ENCODE peak calls at places on chromosome 6, in four cellular contexts. F is GM12878, Q is K562, I is HepG2. P is an unnamed sample.

GRCh38 chr6:7758456-7758855 is 32.6 kb downstream of the BMP6 start:
- DNase-seq in F (no peak), Q (no peak), I (no peak), P (no peak)

GRCh38 chr6:161135695-161136591 is 137.9 kb downstream of the AGPAT4 start:
- DNase-seq in F (peak), Q (no peak), I (peak), P (no peak)

GRCh38 chr6:21931641-21932335 is 338.2 kb downstream of the SOX4 start:
- DNase-seq in F (no peak), Q (no peak), I (no peak), P (no peak)

GRCh38 chr6:159119835-159120234 is 49.4 kb upstream of the FNDC1 start:
- DNase-seq in F (no peak), Q (no peak), I (no peak), P (no peak)

GRCh38 chr6:74873911-74874310 is 331.9 kb downstream of the COL12A1 start:
- DNase-seq in F (no peak), Q (no peak), I (no peak), P (no peak)

GRCh38 chr6:4185419-4185818 is 50.0 kb upstream of the ECI2 start:
- DNase-seq in F (no peak), Q (no peak), I (no peak), P (no peak)

GRCh38 chr6:22112490-22112889 is 184.3 kb downstream of the PRL start:
- DNase-seq in F (no peak), Q (no peak), I (no peak), P (no peak)

GRCh38 chr6:70099732-70100131 is 203.2 kb downstream of the COL9A1 start:
- DNase-seq in F (no peak), Q (no peak), I (no peak), P (no peak)

GRCh38 chr6:137698636-137699035 is 168.4 kb upstream of the TNFAIP3 start:
- DNase-seq in F (no peak), Q (no peak), I (no peak), P (no peak)

GRCh38 chr6:75273009-75273408 is 11.6 kb downstream of the TMEM30A start:
- DNase-seq in F (no peak), Q (no peak), I (no peak), P (no peak)

GRCh38 chr6:93498713-93499112 is 79.4 kb upstream of the EPHA7 start:
- DNase-seq in F (no peak), Q (no peak), I (no peak), P (no peak)

GRCh38 chr6:168607272-168608112 is 166.5 kb downstream of the SMOC2 start:
- DNase-seq in F (no peak), Q (no peak), I (no peak), P (no peak)

GRCh38 chr6:11462742-11463414 is 74.7 kb upstream of the TMEM170B start:
- DNase-seq in F (no peak), Q (no peak), I (peak), P (no peak)

GRCh38 chr6:4134841-4135664 is at the start of gene ECI2:
- DNase-seq in F (no peak), Q (peak), I (peak), P (peak)

GRCh38 chr6:125554456-125554855 is 195.0 kb upstream of the HEY2 start:
- DNase-seq in F (no peak), Q (no peak), I (no peak), P (no peak)

GRCh38 chr6:118739976-118740771 is 88.8 kb upstream of the CEP85L start:
- DNase-seq in F (no peak), Q (no peak), I (no peak), P (no peak)

GRCh38 chr6:83354747-83355146 is 76.1 kb downstream of the ME1 start:
- DNase-seq in F (no peak), Q (no peak), I (no peak), P (no peak)

GRCh38 chr6:70277480-70277879 is 25.4 kb downstream of the COL9A1 start:
- DNase-seq in F (no peak), Q (no peak), I (no peak), P (no peak)

GRCh38 chr6:166228839-166229528 is 61.3 kb upstream of the TBXT start:
- DNase-seq in F (no peak), Q (no peak), I (no peak), P (no peak)

GRCh38 chr6:13101985-13102384 is 226.4 kb downstream of the TBC1D7 start:
- DNase-seq in F (no peak), Q (no peak), I (no peak), P (no peak)

DNA sequence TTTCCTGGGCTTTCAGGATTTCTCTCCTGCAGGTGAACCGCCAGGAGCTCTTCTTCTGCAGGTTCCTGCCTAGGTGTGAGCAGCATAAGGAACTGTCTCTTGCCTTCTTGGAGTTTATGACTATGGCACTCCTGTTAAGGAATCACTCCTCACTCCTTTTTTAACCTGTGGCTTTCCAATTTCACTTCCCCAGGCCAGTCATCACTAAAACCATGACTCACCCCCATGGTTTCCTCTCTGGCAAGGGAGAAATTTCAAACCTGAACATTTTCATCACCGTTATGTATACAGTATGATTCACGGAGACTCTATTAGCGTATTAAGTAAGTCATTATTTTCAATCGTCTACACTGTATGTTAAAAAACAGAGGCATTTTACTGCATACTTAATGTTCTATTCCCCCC is 78.2 kb upstream of the ARID1B start:
- DNase-seq in F (peak), Q (no peak), I (no peak), P (no peak)
- TF ChIP-seq TARDBP in F (no peak), Q (no peak), I (no peak), P (no peak)

DNA sequence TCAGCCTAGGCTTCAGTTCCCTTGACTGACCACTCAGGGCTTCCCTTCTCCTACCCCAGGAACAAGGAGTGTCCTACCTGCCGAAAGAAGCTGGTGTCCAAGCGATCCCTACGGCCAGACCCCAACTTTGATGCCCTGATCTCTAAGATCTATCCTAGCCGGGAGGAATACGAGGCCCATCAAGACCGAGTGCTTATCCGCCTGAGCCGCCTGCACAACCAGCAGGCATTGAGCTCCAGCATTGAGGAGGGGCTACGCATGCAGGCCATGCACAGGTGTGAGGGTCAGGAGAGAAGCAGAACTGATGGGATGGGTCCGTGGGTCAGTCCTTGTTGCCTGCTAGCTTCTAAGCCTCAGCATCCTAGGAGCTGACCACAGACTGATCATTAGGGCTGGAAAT is 1.6 kb downstream of the RING1 start:
- DNase-seq in F (no peak), Q (no peak), I (no peak), P (no peak)
- TF ChIP-seq BHLHE40 in F (no peak), Q (no peak), I (no peak), P (no peak)

GRCh38 chr6:147648936-147649335 is 140.4 kb downstream of the SAMD5 start:
- DNase-seq in F (no peak), Q (no peak), I (no peak), P (no peak)

GRCh38 chr6:147651249-147652063 is 143.0 kb downstream of the SAMD5 start:
- DNase-seq in F (no peak), Q (no peak), I (no peak), P (no peak)

DNA sequence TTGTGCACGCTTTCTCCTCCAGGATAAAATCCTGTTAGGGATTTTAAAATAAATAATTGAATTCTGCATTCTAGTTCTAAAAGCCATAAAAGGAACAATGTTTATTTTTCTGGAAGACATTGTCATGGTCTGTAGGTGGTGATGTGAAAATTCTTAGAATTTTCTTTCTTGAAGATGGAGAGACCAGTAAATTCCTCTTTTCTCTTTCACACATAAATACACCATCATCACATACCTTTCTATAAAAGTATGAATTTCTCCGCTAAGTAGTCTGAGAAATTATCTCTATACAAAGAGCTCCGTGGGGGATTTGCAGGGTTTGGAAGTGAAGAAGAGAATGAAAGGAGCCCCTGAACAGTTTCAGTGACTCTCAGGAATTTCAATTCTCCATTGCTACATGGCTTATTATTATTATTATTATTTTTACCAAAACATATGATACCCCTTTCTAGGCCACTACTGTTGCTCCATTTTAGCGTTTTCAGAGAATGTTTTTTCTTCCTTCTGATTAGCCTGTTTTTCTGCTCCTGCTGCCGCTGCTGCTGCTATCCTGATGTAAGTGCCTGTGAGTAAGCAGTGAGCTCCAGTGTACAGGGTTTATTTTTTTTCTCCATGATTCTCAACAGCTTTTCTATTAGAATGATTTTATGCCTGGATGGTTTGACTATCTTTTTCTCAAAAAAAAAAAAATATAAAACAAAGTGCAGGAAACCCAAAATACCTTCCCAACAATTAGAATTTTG is 145.8 kb downstream of the SAMD5 start:
- DNase-seq in F (no peak), Q (no peak), I (no peak), P (no peak)
- TF ChIP-seq FOXK2 in F (no peak), Q (no peak), I (no peak), P (no peak)

DNA sequence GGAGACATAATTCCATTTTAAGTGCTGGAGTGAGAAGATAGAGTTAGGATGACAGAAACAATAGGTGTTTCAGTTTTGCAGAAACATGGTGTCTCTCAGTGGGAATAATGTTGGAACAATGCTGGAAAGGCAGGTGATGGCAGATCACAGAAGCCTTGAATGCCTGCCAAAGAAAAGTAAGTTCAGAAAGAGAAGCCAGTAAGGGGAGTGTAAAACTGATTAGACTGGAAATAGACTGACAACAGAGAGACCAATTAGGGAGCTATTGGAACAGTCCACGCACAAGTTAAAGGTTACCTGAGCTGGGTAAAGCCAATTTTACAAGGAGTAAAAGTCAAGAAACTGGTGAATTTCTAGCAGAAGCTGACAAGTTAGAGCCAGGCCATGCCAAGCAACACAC is 142.9 kb downstream of the TFAP2A start:
- DNase-seq in F (no peak), Q (no peak), I (no peak), P (no peak)
- TF ChIP-seq TARDBP in F (no peak), Q (no peak), I (no peak), P (no peak)

DNA sequence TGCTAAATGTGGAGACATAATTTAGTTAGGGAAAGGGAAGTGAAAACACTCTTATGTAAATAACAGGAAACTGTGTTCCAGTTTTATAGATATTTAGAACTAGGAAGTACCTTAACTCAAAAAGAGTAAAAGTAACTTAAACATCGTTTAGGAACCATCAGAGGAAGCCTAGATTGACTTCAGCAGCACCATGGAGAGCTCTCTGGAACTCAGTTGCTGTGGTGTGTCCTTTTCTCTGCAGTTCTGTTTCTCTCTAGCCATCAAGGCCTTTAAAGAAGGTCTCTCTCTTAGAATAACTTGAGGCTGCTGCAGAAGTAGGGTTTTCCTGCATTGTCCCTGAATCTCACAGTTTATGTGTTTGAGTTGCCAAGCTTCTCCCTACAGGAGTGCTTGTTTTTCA is 26.9 kb downstream of the CLVS2 start:
- DNase-seq in F (no peak), Q (no peak), I (no peak), P (no peak)
- TF ChIP-seq BHLHE40 in F (no peak), Q (no peak), I (no peak), P (no peak)

GRCh38 chr6:131776986-131777385 is 30.8 kb upstream of the ENPP1 start:
- DNase-seq in F (no peak), Q (no peak), I (peak), P (no peak)

GRCh38 chr6:131781717-131782116 is 26.1 kb upstream of the ENPP1 start:
- DNase-seq in F (no peak), Q (no peak), I (no peak), P (no peak)

GRCh38 chr6:131778134-131778533 is 29.7 kb upstream of the ENPP1 start:
- DNase-seq in F (no peak), Q (no peak), I (no peak), P (no peak)

GRCh38 chr6:131780600-131780999 is 27.2 kb upstream of the ENPP1 start:
- DNase-seq in F (no peak), Q (no peak), I (no peak), P (no peak)

DNA sequence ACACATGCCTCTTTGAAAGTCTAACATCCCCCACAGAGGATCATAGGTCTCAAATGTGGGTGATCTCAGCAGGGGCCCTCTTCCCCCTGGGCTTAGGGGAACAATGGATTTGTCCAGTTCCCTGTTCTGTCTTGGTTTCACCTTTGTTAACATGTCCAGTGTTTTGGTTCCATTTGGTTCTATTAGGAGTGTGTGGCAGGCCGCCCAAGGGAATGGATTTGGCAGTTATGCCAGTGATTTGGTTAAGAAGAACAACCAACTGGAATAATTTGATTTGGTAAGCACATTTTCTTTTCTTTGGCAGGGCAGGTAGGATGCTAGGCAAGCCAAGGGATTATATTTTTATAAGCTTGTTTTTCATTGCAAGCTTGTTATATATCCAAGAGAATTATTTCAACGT is 28.5 kb upstream of the ENPP1 start:
- DNase-seq in F (no peak), Q (no peak), I (no peak), P (no peak)
- TF ChIP-seq FOXK2 in F (no peak), Q (no peak), I (no peak), P (no peak)

GRCh38 chr6:28335564-28336283 is at the start of gene ZSCAN31:
- DNase-seq in F (peak), Q (peak), I (peak), P (peak)

GRCh38 chr6:28337103-28337520 is 1.2 kb upstream of the ZSCAN31 start:
- DNase-seq in F (no peak), Q (peak), I (no peak), P (no peak)

GRCh38 chr6:28336284-28337024 is 506 bp upstream of the ZSCAN31 start:
- DNase-seq in F (peak), Q (peak), I (peak), P (no peak)

GRCh38 chr6:28343898-28344677 is 5.7 kb upstream of the ZKSCAN3 start:
- DNase-seq in F (no peak), Q (peak), I (no peak), P (no peak)

GRCh38 chr6:28340310-28340709 is 4.4 kb upstream of the ZSCAN31 start:
- DNase-seq in F (no peak), Q (no peak), I (no peak), P (no peak)
- TF ChIP-seq TARDBP in F (no peak), Q (no peak), I (no peak), P (no peak)

DNA sequence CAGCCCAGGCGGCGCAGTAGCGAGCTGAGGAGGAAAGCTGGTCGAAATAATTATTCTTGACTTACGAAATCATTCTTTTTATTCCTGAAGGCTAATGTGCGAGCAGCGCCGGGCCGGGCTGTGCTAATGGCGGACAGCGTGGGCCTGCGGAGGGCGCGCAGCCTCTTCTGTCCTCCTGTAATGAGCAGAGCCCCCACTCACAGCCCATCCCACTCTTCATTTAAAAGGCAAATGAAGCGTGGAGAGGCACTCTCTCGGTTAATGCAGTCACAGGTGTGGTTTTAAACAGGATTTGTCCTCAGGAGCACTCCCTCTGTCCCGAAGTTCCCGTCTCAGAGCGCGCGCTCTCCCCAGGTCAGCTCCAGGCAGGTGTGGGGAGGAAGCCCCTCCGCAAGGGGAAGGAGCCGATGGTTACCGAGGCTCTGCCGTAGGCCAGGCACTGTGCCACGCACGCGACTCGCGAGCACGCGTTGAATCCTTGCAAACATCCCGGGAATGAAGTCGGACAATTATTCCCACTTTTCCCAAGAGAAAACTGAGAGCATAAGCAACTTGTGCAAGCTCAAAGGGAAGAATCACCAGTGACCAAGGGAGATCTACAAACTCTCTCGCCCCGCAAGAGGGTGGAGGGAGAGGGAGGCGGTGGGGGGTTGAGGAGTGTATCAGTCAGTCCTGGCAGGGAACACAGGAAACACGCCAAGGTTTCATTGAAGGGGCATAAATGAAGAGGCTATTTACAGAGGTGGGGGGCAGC is 35.5 kb upstream of the ZFAND3 start:
- DNase-seq in F (no peak), Q (no peak), I (no peak), P (no peak)
- TF ChIP-seq BHLHE40 in F (peak), Q (no peak), I (no peak), P (no peak)

DNA sequence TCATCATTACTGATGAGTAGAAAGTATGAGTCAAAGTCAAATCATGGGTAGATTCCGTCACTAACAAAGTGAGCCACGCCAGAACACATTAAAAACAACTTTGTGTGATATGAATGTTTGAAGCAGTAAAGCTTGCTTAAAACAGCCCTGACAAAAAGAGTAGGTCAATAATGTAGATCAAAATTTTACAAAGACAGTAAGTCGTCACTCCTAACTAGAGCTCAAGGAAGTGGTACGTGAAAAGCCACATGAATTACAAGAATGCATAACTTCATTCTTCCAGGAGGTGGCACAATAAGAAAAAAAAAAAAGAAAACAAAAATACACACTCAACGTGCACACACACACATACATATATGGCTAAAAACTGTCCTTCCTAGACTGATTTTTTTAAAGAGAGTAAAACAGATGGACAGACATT is 69.9 kb downstream of the HACE1 start:
- DNase-seq in F (no peak), Q (peak), I (peak), P (peak)
- TF ChIP-seq FOXK2 in F (no peak), Q (peak), I (no peak), P (no peak)